ENCODE peak calls at places on chromosome 22, in four cellular contexts. One of them, this sample, is unnamed.

GRCh38 chr22:25700996-25701815 is 40.8 kb upstream of the MYO18B start:
- DNase-seq in K562: no peak
- DNase-seq in GM12878: no peak
- DNase-seq in HepG2: no peak
- DNase-seq in this sample: no peak

GRCh38 chr22:46866591-46866990 is 104.1 kb downstream of the TBC1D22A start:
- DNase-seq in K562: no peak
- DNase-seq in GM12878: no peak
- DNase-seq in HepG2: no peak
- DNase-seq in this sample: peak

GRCh38 chr22:27801616-27802388 is at the start of gene MN1:
- DNase-seq in K562: no peak
- DNase-seq in GM12878: no peak
- DNase-seq in HepG2: no peak
- DNase-seq in this sample: peak

GRCh38 chr22:46827072-46827780 is 64.8 kb downstream of the TBC1D22A start:
- DNase-seq in K562: peak
- DNase-seq in GM12878: no peak
- DNase-seq in HepG2: peak
- DNase-seq in this sample: peak

GRCh38 chr22:34160117-34160758 is 240.0 kb upstream of the LARGE1 start:
- DNase-seq in K562: no peak
- DNase-seq in GM12878: no peak
- DNase-seq in HepG2: no peak
- DNase-seq in this sample: peak

GRCh38 chr22:27331526-27332281 is 469.9 kb downstream of the MN1 start:
- DNase-seq in K562: no peak
- DNase-seq in GM12878: no peak
- DNase-seq in HepG2: peak
- DNase-seq in this sample: peak

GRCh38 chr22:19565382-19565902 is 41.2 kb upstream of the CLDN5 start:
- DNase-seq in K562: no peak
- DNase-seq in GM12878: no peak
- DNase-seq in HepG2: no peak
- DNase-seq in this sample: no peak

GRCh38 chr22:46450931-46451660 is 86.3 kb downstream of the CELSR1 start:
- DNase-seq in K562: no peak
- DNase-seq in GM12878: no peak
- DNase-seq in HepG2: no peak
- DNase-seq in this sample: no peak

GRCh38 chr22:20434264-20434751 is 3.3 kb downstream of the SCARF2 start:
- DNase-seq in K562: no peak
- DNase-seq in GM12878: no peak
- DNase-seq in HepG2: no peak
- DNase-seq in this sample: no peak

GRCh38 chr22:25833676-25834075 is 91.7 kb downstream of the MYO18B start:
- DNase-seq in K562: no peak
- DNase-seq in GM12878: no peak
- DNase-seq in HepG2: no peak
- DNase-seq in this sample: no peak

GRCh38 chr22:26364066-26365015 is 64.7 kb upstream of the ASPHD2 start:
- DNase-seq in K562: peak
- DNase-seq in GM12878: peak
- DNase-seq in HepG2: peak
- DNase-seq in this sample: peak

GRCh38 chr22:30947163-30947820 is 21.3 kb downstream of the MORC2 start:
- DNase-seq in K562: no peak
- DNase-seq in GM12878: no peak
- DNase-seq in HepG2: no peak
- DNase-seq in this sample: no peak

GRCh38 chr22:30309981-30310672 is 16.6 kb downstream of the TBC1D10A start:
- DNase-seq in K562: no peak
- DNase-seq in GM12878: peak
- DNase-seq in HepG2: no peak
- DNase-seq in this sample: no peak

GRCh38 chr22:46809153-46809885 is 46.9 kb downstream of the TBC1D22A start:
- DNase-seq in K562: no peak
- DNase-seq in GM12878: no peak
- DNase-seq in HepG2: no peak
- DNase-seq in this sample: no peak

GRCh38 chr22:46714550-46714949 is 23.5 kb downstream of the CERK start:
- DNase-seq in K562: no peak
- DNase-seq in GM12878: no peak
- DNase-seq in HepG2: no peak
- DNase-seq in this sample: no peak

GRCh38 chr22:46774456-46775363 is 12.3 kb downstream of the TBC1D22A start:
- DNase-seq in K562: no peak
- DNase-seq in GM12878: no peak
- DNase-seq in HepG2: no peak
- DNase-seq in this sample: no peak

GRCh38 chr22:23550049-23550650 is 29.9 kb downstream of the IGLL1 start:
- DNase-seq in K562: no peak
- DNase-seq in GM12878: no peak
- DNase-seq in HepG2: no peak
- DNase-seq in this sample: no peak
- TF ChIP-seq REST in K562: no peak
- TF ChIP-seq REST in GM12878: no peak
- TF ChIP-seq REST in HepG2: no peak
- TF ChIP-seq REST in this sample: no peak

DNA sequence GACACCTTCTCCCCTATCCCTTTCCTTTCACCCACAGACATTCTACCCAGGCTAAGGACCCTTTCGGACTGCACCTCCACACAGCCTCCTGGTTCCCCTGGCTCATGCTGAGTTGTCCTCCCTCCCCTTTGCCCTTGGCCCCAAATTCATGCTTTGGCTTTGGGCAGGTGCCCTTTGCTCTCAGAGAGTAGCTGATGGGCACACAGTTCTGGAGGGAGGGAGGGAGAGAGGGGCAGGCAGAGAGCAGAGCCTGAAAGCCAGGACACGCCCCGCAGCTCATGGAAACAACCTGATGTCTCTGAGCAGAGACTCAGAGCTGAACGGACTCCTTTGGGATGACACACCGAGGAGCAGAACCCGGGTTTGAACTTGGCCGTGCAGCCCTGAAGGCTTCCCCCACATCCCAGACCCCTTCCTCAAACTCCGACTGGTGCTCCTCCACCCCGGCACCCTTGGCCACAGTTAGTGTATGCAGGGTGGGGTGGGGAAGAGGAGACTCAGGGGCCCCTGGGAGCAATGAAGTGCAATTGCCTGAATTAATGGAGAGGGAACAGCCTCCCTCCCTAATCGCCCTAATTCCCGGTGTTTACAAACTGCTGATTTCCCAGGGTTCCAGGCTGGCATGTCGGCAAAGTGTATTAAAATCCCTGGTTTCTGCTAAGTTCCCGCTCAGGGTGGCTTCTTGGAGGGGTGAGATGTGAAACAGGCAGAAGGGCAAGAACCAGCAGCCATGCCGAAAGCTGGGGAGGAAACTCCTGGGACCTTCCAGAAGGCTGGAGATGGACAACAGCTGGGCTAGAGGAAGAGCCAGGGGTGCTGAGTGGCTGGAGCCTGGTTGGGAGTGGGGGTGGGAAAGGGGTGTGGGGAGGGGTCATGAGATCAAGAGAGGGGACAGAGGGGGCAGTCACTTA is 71.2 kb upstream of the SHISAL1 start:
- DNase-seq in K562: no peak
- DNase-seq in GM12878: no peak
- DNase-seq in HepG2: no peak
- DNase-seq in this sample: no peak
- TF ChIP-seq CREB1 in K562: no peak
- TF ChIP-seq CREB1 in GM12878: no peak
- TF ChIP-seq CREB1 in HepG2: no peak
- TF ChIP-seq CREB1 in this sample: no peak

GRCh38 chr22:41021655-41022454 is 70.5 kb upstream of the EP300 start:
- DNase-seq in K562: peak
- DNase-seq in GM12878: no peak
- DNase-seq in HepG2: peak
- DNase-seq in this sample: peak
- TF ChIP-seq REST in K562: no peak
- TF ChIP-seq REST in GM12878: no peak
- TF ChIP-seq REST in HepG2: no peak
- TF ChIP-seq REST in this sample: no peak

GRCh38 chr22:40376149-40376548 is 5.8 kb downstream of the SGSM3 start:
- DNase-seq in K562: no peak
- DNase-seq in GM12878: no peak
- DNase-seq in HepG2: no peak
- DNase-seq in this sample: no peak
- TF ChIP-seq CREB1 in K562: no peak
- TF ChIP-seq CREB1 in GM12878: no peak
- TF ChIP-seq CREB1 in HepG2: no peak
- TF ChIP-seq CREB1 in this sample: no peak

DNA sequence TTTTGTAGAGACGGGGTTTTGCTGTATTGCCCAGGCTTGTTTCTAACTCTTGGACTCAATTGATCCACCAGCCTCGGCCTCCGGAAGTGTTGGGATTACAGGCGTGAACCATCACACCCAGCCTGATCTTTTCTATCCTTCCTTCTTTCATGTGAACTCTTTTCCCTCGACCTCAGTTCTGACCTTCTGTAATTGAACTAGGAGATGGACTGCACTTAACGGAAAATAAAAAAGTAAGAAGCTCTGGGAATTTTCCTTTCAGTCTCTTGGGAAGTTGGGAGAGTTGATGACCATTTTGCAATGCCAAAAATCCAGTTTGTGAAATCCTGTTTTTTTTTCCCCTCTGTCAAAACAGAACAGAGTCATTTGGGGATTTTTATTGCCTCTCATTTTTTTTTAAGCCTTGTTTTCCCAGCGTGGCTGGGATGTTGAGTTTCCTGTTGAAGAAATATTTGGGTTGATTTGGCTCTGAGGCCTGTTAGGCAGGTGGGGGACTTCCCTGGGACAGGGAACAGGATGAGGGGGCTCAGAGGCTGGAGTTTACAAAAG is 26.9 kb upstream of the CYB5R3 start:
- DNase-seq in K562: no peak
- DNase-seq in GM12878: no peak
- DNase-seq in HepG2: no peak
- DNase-seq in this sample: no peak
- TF ChIP-seq REST in K562: no peak
- TF ChIP-seq REST in GM12878: no peak
- TF ChIP-seq REST in HepG2: no peak
- TF ChIP-seq REST in this sample: no peak

GRCh38 chr22:49953027-49953679 is 7.4 kb upstream of the PIM3 start:
- DNase-seq in K562: no peak
- DNase-seq in GM12878: no peak
- DNase-seq in HepG2: no peak
- DNase-seq in this sample: no peak

GRCh38 chr22:49951001-49951677 is 9.4 kb upstream of the PIM3 start:
- DNase-seq in K562: no peak
- DNase-seq in GM12878: no peak
- DNase-seq in HepG2: no peak
- DNase-seq in this sample: no peak

GRCh38 chr22:49951678-49951985 is 8.9 kb upstream of the PIM3 start:
- DNase-seq in K562: no peak
- DNase-seq in GM12878: no peak
- DNase-seq in HepG2: no peak
- DNase-seq in this sample: no peak

GRCh38 chr22:49953680-49954344 is 6.8 kb upstream of the PIM3 start:
- DNase-seq in K562: no peak
- DNase-seq in GM12878: no peak
- DNase-seq in HepG2: no peak
- DNase-seq in this sample: no peak

DNA sequence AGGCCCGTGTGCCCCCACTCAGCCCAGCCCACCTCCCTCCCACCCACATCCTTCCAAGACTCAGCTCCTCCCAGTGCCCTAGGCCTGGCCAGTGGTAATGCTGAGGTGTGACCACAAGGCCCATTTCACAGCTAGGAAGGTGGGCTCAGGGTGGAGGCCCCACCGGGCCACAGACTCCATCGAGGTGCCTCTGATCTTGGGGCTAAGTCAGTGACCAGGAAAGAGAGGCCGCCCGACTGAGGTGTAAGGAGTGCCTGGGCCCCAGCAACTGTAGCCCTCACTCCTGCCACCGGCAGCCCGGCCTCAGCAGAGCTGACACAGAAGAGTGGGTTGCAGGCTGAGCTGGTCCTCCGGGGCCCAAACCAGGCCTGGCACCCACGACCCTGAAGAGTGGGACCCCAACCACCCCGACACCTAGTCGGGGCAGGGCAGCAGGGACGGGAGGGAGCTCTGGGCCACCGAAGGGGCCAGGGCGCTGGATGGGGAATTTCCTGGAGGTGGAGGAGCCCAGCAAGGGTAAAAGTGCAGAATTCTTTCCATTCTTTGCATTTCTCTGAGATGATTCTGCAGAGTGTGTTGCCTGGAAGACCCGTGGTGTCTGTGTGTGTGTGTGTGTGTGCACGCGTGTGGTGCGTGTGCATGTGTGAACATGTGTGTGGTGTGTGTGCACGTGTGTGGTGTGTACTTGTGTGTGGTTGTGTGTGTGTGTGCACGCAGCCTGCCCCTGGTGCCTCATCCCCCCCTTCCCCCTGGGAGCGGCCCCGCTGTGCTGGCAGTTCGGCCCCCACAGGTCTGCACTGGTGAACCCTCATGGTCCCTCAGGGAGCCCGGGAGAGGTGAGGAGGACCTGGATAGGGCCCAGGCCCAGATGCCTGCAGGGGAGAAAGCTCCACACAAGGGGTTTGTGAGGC is 8.3 kb upstream of the PIM3 start:
- DNase-seq in K562: no peak
- DNase-seq in GM12878: no peak
- DNase-seq in HepG2: peak
- DNase-seq in this sample: no peak
- TF ChIP-seq CREB1 in K562: no peak
- TF ChIP-seq CREB1 in GM12878: no peak
- TF ChIP-seq CREB1 in HepG2: no peak
- TF ChIP-seq CREB1 in this sample: no peak